ENCODE peak calls at places on chromosomes 3 and 15, in five cellular contexts. U is PC-3, M is bronchial epithelial cell, E is Peyer's patch, H is neural progenitor cell. J is an unnamed sample.

GRCh38 chr3:168997488-168997887 is 666.0 kb downstream of the MECOM start:
- DNase-seq in M (no peak), H (no peak), E (no peak), U (no peak), J (no peak)

GRCh38 chr15:29969587-29970401 is 113.0 kb upstream of the GOLGA8J start:
- DNase-seq in H (no peak), U (peak; percentile 11), E (no peak), M (no peak), J (no peak)

GRCh38 chr3:120285508-120285841 is 453 bp upstream of the GPR156 start:
- DNase-seq in H (no peak), M (no peak), E (no peak), U (no peak), J (no peak)

GRCh38 chr3:21750831-21751391 is at the start of gene ZNF385D:
- DNase-seq in E (peak; percentile 46), M (peak; percentile 31), H (peak; percentile 93), U (peak; percentile 73), J (no peak)

GRCh38 chr3:54873059-54873695 is 54.7 kb downstream of the LRTM1 start:
- DNase-seq in M (peak; percentile 52), U (peak; percentile 45), H (no peak), E (no peak), J (no peak)

GRCh38 chr3:120338517-120338916 is 10.6 kb downstream of the LRRC58 start:
- DNase-seq in E (no peak), H (no peak), U (no peak), M (no peak), J (no peak)

GRCh38 chr15:88627463-88627862 is 6.3 kb downstream of the AEN start:
- DNase-seq in E (peak; percentile 93), H (no peak), M (peak; percentile 42), U (no peak), J (no peak)

GRCh38 chr3:43001556-43002121 is 22.5 kb downstream of the GASK1A start:
- DNase-seq in H (no peak), E (no peak), M (no peak), U (no peak), J (no peak)

GRCh38 chr3:20186600-20187004 is 596 bp upstream of the SGO1 start:
- DNase-seq in H (no peak), U (no peak), E (no peak), M (no peak), J (no peak)

GRCh38 chr3:195143221-195143620 is 127.7 kb downstream of the XXYLT1 start:
- DNase-seq in H (no peak), M (no peak), E (no peak), U (no peak), J (no peak)

GRCh38 chr3:194631696-194632095 is 1.5 kb downstream of the TMEM44 start:
- DNase-seq in U (no peak), E (no peak), M (no peak), H (no peak), J (no peak)

GRCh38 chr3:14358426-14359211 is 43.8 kb upstream of the SLC6A6 start:
- DNase-seq in U (no peak), H (peak; percentile 66), M (no peak), E (peak; percentile 62), J (no peak)

GRCh38 chr3:159796744-159797143 is 191.9 kb upstream of the IL12A start:
- DNase-seq in H (no peak), U (peak; percentile 37), E (no peak), M (peak; percentile 72), J (no peak)

GRCh38 chr3:5809811-5810210 is 622.3 kb downstream of the EDEM1 start:
- DNase-seq in H (no peak), M (no peak), U (no peak), E (no peak), J (no peak)

GRCh38 chr15:74233373-74233772 is 2.8 kb upstream of the CCDC33 start:
- DNase-seq in H (no peak), U (no peak), M (no peak), E (no peak), J (no peak)

GRCh38 chr3:56200251-56200650 is 268.0 kb downstream of the ERC2 start:
- DNase-seq in E (no peak), M (peak; percentile 37), U (no peak), H (no peak), J (no peak)

GRCh38 chr3:150237490-150237889 is 170.6 kb upstream of the TSC22D2 start:
- DNase-seq in E (no peak), U (peak; percentile 98), H (no peak), M (peak; percentile 92), J (no peak)

GRCh38 chr15:81356252-81356651 is 17.8 kb downstream of the TMC3 start:
- DNase-seq in E (no peak), H (no peak), U (no peak), M (no peak), J (no peak)

GRCh38 chr3:64859625-64860590 is 172.1 kb upstream of the ADAMTS9 start:
- DNase-seq in U (no peak), E (no peak), H (no peak), M (no peak), J (no peak)

GRCh38 chr15:67873777-67874176 is 33.9 kb upstream of the RNU6-1 start:
- DNase-seq in U (no peak), E (no peak), H (no peak), M (no peak), J (no peak)

GRCh38 chr3:141450727-141451378 is 36.0 kb upstream of the RASA2 start:
- DNase-seq in H (no peak), E (no peak), U (no peak), M (no peak), J (no peak)

GRCh38 chr3:1394188-1394587 is 301.4 kb downstream of the CNTN6 start:
- DNase-seq in M (no peak), H (no peak), U (no peak), E (no peak), J (no peak)

GRCh38 chr3:11591006-11591360 is 52.7 kb downstream of the VGLL4 start:
- DNase-seq in M (no peak), E (no peak), U (no peak), H (no peak), J (no peak)

GRCh38 chr15:66838671-66839239 is 136.7 kb downstream of the SMAD6 start:
- DNase-seq in H (no peak), U (peak; percentile 43), E (no peak), M (peak; percentile 35), J (no peak)

GRCh38 chr3:98680723-98681122 is 82.4 kb upstream of the ST3GAL6 start:
- DNase-seq in H (no peak), U (peak; percentile 87), M (peak; percentile 89), E (no peak), J (no peak)

GRCh38 chr3:9837701-9838582 is 5.9 kb downstream of the RPUSD3 start:
- DNase-seq in H (no peak), U (no peak), E (no peak), M (no peak), J (no peak)

GRCh38 chr3:173709026-173709425 is 311.5 kb downstream of the NLGN1 start:
- DNase-seq in E (no peak), H (no peak), U (no peak), M (no peak), J (no peak)

GRCh38 chr15:70088427-70088826 is 9.3 kb downstream of the TLE3 start:
- DNase-seq in U (no peak), E (no peak), H (no peak), M (no peak), J (no peak)

GRCh38 chr3:24196526-24196925 is 251.4 kb downstream of the NR1D2 start:
- DNase-seq in U (peak; percentile 18), H (no peak), E (no peak), M (no peak), J (peak; percentile 17)

GRCh38 chr15:60591491-60592385 is 112.8 kb upstream of the ICE2 start:
- DNase-seq in U (no peak), M (no peak), E (peak; percentile 64), H (peak; percentile 79), J (no peak)

GRCh38 chr15:34223904-34224596 is 766 bp upstream of the EMC4 start:
- DNase-seq in E (no peak), U (no peak), M (no peak), H (peak; percentile 17), J (no peak)

GRCh38 chr3:64345351-64345750 is 120.1 kb upstream of the PRICKLE2 start:
- DNase-seq in M (peak; percentile 81), E (no peak), H (no peak), U (peak; percentile 7), J (no peak)

GRCh38 chr3:153901991-153902390 is 219.2 kb upstream of the ARHGEF26 start:
- DNase-seq in U (peak; percentile 63), E (no peak), M (no peak), H (no peak), J (no peak)

GRCh38 chr3:47578119-47578630 is 490 bp downstream of the CSPG5 start:
- DNase-seq in M (no peak), U (no peak), H (peak; percentile 59), E (peak; percentile 56), J (no peak)

GRCh38 chr15:65902373-65902772 is 33.1 kb downstream of the RAB11A start:
- DNase-seq in M (peak; percentile 95), H (no peak), E (peak; percentile 87), U (peak; percentile 89), J (no peak)

DNA sequence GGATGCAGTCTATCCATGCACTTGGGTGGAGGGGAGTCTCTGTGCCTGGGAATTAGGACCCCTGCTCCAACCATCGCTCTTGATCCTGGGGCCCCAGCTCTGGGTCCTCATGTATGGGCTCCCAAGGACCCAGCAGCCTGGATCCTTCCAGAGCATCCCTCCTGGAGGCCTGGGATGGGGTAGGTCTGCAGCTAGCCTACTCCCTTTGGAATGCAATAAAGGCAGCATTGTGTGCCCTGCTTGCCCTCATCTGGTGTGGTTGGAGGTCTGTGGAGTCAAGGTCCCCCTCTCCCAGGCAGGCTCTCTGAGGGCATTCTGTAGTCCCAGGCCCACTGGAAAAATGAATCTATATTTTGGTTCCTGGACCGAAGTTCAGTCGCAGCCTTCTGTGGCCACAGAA is 15.0 kb upstream of the SLC28A1 start:
- DNase-seq in U (no peak), H (no peak), M (no peak), E (no peak), J (no peak)
- TF ChIP-seq CTCF in U (no peak), H (no peak), M (no peak), E (no peak), J (no peak)

GRCh38 chr3:184738519-184738890 is 26.6 kb upstream of the MAGEF1 start:
- DNase-seq in M (no peak), U (no peak), E (peak; percentile 5), H (no peak), J (no peak)
- H3K4me3 ChIP-seq in M (no peak overlapping the region), U (peak overlapping the region; percentile 34), E (no peak overlapping the region), H (no peak overlapping the region), J (no peak overlapping the region)

GRCh38 chr15:89836255-89837133 is 21.8 kb upstream of the ANPEP start:
- DNase-seq in E (no peak), U (peak; percentile 89), H (no peak), M (peak; percentile 90), J (peak; percentile 93)

GRCh38 chr15:89837830-89838178 is 23.2 kb upstream of the ANPEP start:
- DNase-seq in M (no peak), H (no peak), E (no peak), U (no peak), J (no peak)

GRCh38 chr15:89839424-89839823 is 24.8 kb upstream of the ANPEP start:
- DNase-seq in U (no peak), M (no peak), E (no peak), H (no peak), J (no peak)

GRCh38 chr15:89835190-89835564 is 20.5 kb upstream of the ANPEP start:
- DNase-seq in M (peak; percentile 87), H (no peak), E (no peak), U (no peak), J (no peak)

GRCh38 chr15:89837134-89837829 is 22.6 kb upstream of the ANPEP start:
- DNase-seq in M (peak; percentile 58), E (no peak), H (no peak), U (peak; percentile 34), J (no peak)
- TF ChIP-seq CTCF in M (no peak), E (no peak), H (no peak), U (no peak), J (no peak)

GRCh38 chr3:37163262-37164020 is 10.9 kb downstream of the LRRFIP2 start:
- DNase-seq in H (peak; percentile 27), M (peak; percentile 64), U (no peak), E (no peak), J (peak; percentile 50)
- H3K4me3 ChIP-seq in H (no peak overlapping the region), M (no peak overlapping the region), U (no peak overlapping the region), E (no peak overlapping the region), J (no peak overlapping the region)

J was measured in AG04449.